ENCODE peak calls at places on chromosomes 7 and 10, in four cellular contexts. One of them, this sample, is unnamed.
A peak's percentile ranks its signal among the peaks of the same experiment; 100 is the strongest.

GRCh38 chr7:82593780-82594179 is 150.2 kb upstream of the CACNA2D1 start:
- DNase-seq in MM.1S: no peak
- DNase-seq in PC-3: peak; percentile 64
- DNase-seq in GM23248: no peak
- DNase-seq in this sample: no peak

GRCh38 chr7:92641921-92642511 is 51.8 kb upstream of the FAM133B start:
- DNase-seq in MM.1S: no peak
- DNase-seq in GM23248: peak; percentile 72
- DNase-seq in PC-3: peak; percentile 26
- DNase-seq in this sample: no peak

GRCh38 chr10:131636841-131637724 is 263.7 kb upstream of the PPP2R2D start:
- DNase-seq in PC-3: no peak
- DNase-seq in GM23248: no peak
- DNase-seq in MM.1S: no peak
- DNase-seq in this sample: no peak

GRCh38 chr10:103855852-103856496 is 598 bp upstream of the SH3PXD2A start:
- DNase-seq in PC-3: no peak
- DNase-seq in GM23248: no peak
- DNase-seq in MM.1S: no peak
- DNase-seq in this sample: peak; percentile 40

GRCh38 chr7:131042269-131043160 is 285.2 kb upstream of the MKLN1 start:
- DNase-seq in GM23248: peak; percentile 35
- DNase-seq in PC-3: no peak
- DNase-seq in MM.1S: no peak
- DNase-seq in this sample: peak; percentile 65

GRCh38 chr7:46557295-46557711 is 636.2 kb upstream of the IGFBP3 start:
- DNase-seq in GM23248: no peak
- DNase-seq in PC-3: no peak
- DNase-seq in MM.1S: no peak
- DNase-seq in this sample: no peak

GRCh38 chr7:113015038-113015645 is 71.5 kb downstream of the GPR85 start:
- DNase-seq in GM23248: peak; percentile 66
- DNase-seq in PC-3: peak; percentile 50
- DNase-seq in MM.1S: peak; percentile 44
- DNase-seq in this sample: peak; percentile 24

GRCh38 chr7:137443616-137444015 is 100.1 kb upstream of the PTN start:
- DNase-seq in PC-3: peak; percentile 77
- DNase-seq in GM23248: peak; percentile 66
- DNase-seq in MM.1S: peak; percentile 32
- DNase-seq in this sample: no peak

GRCh38 chr10:35397953-35398352 is 61.6 kb downstream of the CCNY start:
- DNase-seq in PC-3: no peak
- DNase-seq in GM23248: no peak
- DNase-seq in MM.1S: no peak
- DNase-seq in this sample: no peak

GRCh38 chr10:102113956-102114857 is 6.0 kb downstream of the LDB1 start:
- DNase-seq in GM23248: peak; percentile 74
- DNase-seq in PC-3: no peak
- DNase-seq in MM.1S: no peak
- DNase-seq in this sample: peak; percentile 55

GRCh38 chr10:104208730-104209129 is 23.4 kb downstream of the CFAP43 start:
- DNase-seq in MM.1S: no peak
- DNase-seq in GM23248: peak; percentile 21
- DNase-seq in PC-3: no peak
- DNase-seq in this sample: no peak

GRCh38 chr7:63042730-63043511 is 955.7 kb upstream of the ZNF722 start:
- DNase-seq in PC-3: no peak
- DNase-seq in MM.1S: no peak
- DNase-seq in GM23248: no peak
- DNase-seq in this sample: no peak

GRCh38 chr10:79184649-79185048 is 115.9 kb downstream of the ZMIZ1 start:
- DNase-seq in GM23248: no peak
- DNase-seq in PC-3: no peak
- DNase-seq in MM.1S: no peak
- DNase-seq in this sample: no peak

GRCh38 chr7:55144333-55144954 is 125.6 kb downstream of the EGFR start:
- DNase-seq in MM.1S: no peak
- DNase-seq in GM23248: no peak
- DNase-seq in PC-3: no peak
- DNase-seq in this sample: peak; percentile 73

GRCh38 chr10:70272925-70273316 is 10.9 kb downstream of the NPFFR1 start:
- DNase-seq in MM.1S: peak; percentile 78
- DNase-seq in GM23248: peak; percentile 57
- DNase-seq in PC-3: peak; percentile 69
- DNase-seq in this sample: no peak

GRCh38 chr7:25907214-25907613 is 244.8 kb upstream of the NFE2L3 start:
- DNase-seq in PC-3: no peak
- DNase-seq in GM23248: no peak
- DNase-seq in MM.1S: no peak
- DNase-seq in this sample: peak; percentile 72

GRCh38 chr10:112362833-112363232 is 11.1 kb upstream of the ACSL5 start:
- DNase-seq in MM.1S: no peak
- DNase-seq in PC-3: no peak
- DNase-seq in GM23248: peak; percentile 88
- DNase-seq in this sample: no peak

GRCh38 chr7:41492603-41493002 is 210.3 kb downstream of the INHBA start:
- DNase-seq in GM23248: no peak
- DNase-seq in MM.1S: no peak
- DNase-seq in PC-3: no peak
- DNase-seq in this sample: no peak

GRCh38 chr7:118586248-118586647 is 361.7 kb downstream of the ANKRD7 start:
- DNase-seq in MM.1S: no peak
- DNase-seq in PC-3: no peak
- DNase-seq in GM23248: no peak
- DNase-seq in this sample: no peak

GRCh38 chr7:85215098-85215497 is 28.2 kb upstream of the SEMA3D start:
- DNase-seq in GM23248: no peak
- DNase-seq in PC-3: no peak
- DNase-seq in MM.1S: no peak
- DNase-seq in this sample: no peak

GRCh38 chr10:3169738-3170137 is 2.8 kb downstream of the PITRM1 start:
- DNase-seq in PC-3: no peak
- DNase-seq in MM.1S: no peak
- DNase-seq in GM23248: no peak
- DNase-seq in this sample: no peak

GRCh38 chr10:53422223-53422888 is 649.8 kb upstream of the MBL2 start:
- DNase-seq in PC-3: no peak
- DNase-seq in GM23248: no peak
- DNase-seq in MM.1S: no peak
- DNase-seq in this sample: peak; percentile 27

GRCh38 chr10:51357170-51357569 is 282.9 kb downstream of the PRKG1 start:
- DNase-seq in MM.1S: no peak
- DNase-seq in PC-3: no peak
- DNase-seq in GM23248: no peak
- DNase-seq in this sample: no peak

GRCh38 chr10:30581779-30582380 is 47.7 kb downstream of the LYZL2 start:
- DNase-seq in GM23248: peak; percentile 61
- DNase-seq in PC-3: peak; percentile 54
- DNase-seq in MM.1S: no peak
- DNase-seq in this sample: peak; percentile 74

GRCh38 chr7:87591211-87591610 is 9.5 kb downstream of the ABCB1 start:
- DNase-seq in MM.1S: no peak
- DNase-seq in GM23248: no peak
- DNase-seq in PC-3: no peak
- DNase-seq in this sample: no peak

GRCh38 chr10:49605177-49605938 is 4.8 kb upstream of the SLC18A3 start:
- DNase-seq in GM23248: no peak
- DNase-seq in PC-3: no peak
- DNase-seq in MM.1S: no peak
- DNase-seq in this sample: no peak

GRCh38 chr7:90816511-90817142 is 220.5 kb downstream of the CDK14 start:
- DNase-seq in GM23248: peak; percentile 99
- DNase-seq in MM.1S: peak; percentile 38
- DNase-seq in PC-3: peak; percentile 96
- DNase-seq in this sample: no peak

GRCh38 chr7:16438988-16439387 is 17.6 kb upstream of the CRPPA start:
- DNase-seq in MM.1S: no peak
- DNase-seq in PC-3: no peak
- DNase-seq in GM23248: no peak
- DNase-seq in this sample: no peak

GRCh38 chr7:88835147-88835728 is 39.7 kb upstream of the TEX47 start:
- DNase-seq in GM23248: peak; percentile 45
- DNase-seq in MM.1S: peak; percentile 65
- DNase-seq in PC-3: peak; percentile 57
- DNase-seq in this sample: peak; percentile 74

GRCh38 chr7:74449809-74450397 is 3.8 kb upstream of the GTF2IRD1 start:
- DNase-seq in GM23248: peak; percentile 63
- DNase-seq in MM.1S: peak; percentile 58
- DNase-seq in PC-3: peak; percentile 75
- DNase-seq in this sample: peak; percentile 93

GRCh38 chr10:128875955-128876354 is 591.1 kb upstream of the MGMT start:
- DNase-seq in PC-3: no peak
- DNase-seq in MM.1S: no peak
- DNase-seq in GM23248: peak; percentile 73
- DNase-seq in this sample: no peak

GRCh38 chr10:91050371-91051034 is 129.6 kb upstream of the ANKRD1 start:
- DNase-seq in MM.1S: no peak
- DNase-seq in PC-3: no peak
- DNase-seq in GM23248: no peak
- DNase-seq in this sample: peak; percentile 22
- TF ChIP-seq EZH2phosphoT487 in MM.1S: no peak
- TF ChIP-seq EZH2phosphoT487 in PC-3: no peak
- TF ChIP-seq EZH2phosphoT487 in GM23248: no peak
- TF ChIP-seq EZH2phosphoT487 in this sample: no peak

DNA sequence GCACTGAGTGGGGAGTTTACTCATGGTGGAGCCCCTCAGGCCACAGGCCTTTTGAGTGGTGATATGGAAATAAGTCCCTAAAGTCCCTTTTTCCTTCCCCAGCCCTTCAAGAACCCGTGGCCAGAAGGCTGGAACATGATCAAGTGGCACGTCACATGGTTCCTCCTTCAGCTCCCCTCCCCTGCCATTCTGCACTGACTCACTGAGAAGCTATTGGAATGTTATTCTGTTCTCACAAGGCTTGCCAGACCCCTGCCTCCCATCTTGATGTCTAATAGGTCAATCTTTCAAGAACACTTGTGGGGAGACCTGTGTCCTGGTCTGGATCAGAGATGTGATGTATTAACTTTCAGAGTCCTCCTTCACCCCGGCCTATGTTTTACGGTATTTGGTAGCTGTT is 279.8 kb downstream of the SEC23IP start:
- DNase-seq in PC-3: peak; percentile 11
- DNase-seq in GM23248: peak; percentile 1
- DNase-seq in MM.1S: no peak
- DNase-seq in this sample: peak; percentile 8
- TF ChIP-seq EZH2phosphoT487 in PC-3: no peak
- TF ChIP-seq EZH2phosphoT487 in GM23248: no peak
- TF ChIP-seq EZH2phosphoT487 in MM.1S: no peak
- TF ChIP-seq EZH2phosphoT487 in this sample: no peak

GRCh38 chr10:14586901-14587300 is 187.8 kb downstream of the FAM107B start:
- DNase-seq in PC-3: no peak
- DNase-seq in GM23248: no peak
- DNase-seq in MM.1S: no peak
- DNase-seq in this sample: no peak

GRCh38 chr10:14584643-14585042 is 190.1 kb downstream of the FAM107B start:
- DNase-seq in GM23248: no peak
- DNase-seq in PC-3: no peak
- DNase-seq in MM.1S: peak; percentile 53
- DNase-seq in this sample: peak; percentile 12

GRCh38 chr10:14587540-14588083 is 187.1 kb downstream of the FAM107B start:
- DNase-seq in MM.1S: no peak
- DNase-seq in GM23248: no peak
- DNase-seq in PC-3: no peak
- DNase-seq in this sample: no peak

GRCh38 chr10:14585287-14586193 is 189.2 kb downstream of the FAM107B start:
- DNase-seq in PC-3: peak; percentile 58
- DNase-seq in MM.1S: peak; percentile 27
- DNase-seq in GM23248: no peak
- DNase-seq in this sample: peak; percentile 36

DNA sequence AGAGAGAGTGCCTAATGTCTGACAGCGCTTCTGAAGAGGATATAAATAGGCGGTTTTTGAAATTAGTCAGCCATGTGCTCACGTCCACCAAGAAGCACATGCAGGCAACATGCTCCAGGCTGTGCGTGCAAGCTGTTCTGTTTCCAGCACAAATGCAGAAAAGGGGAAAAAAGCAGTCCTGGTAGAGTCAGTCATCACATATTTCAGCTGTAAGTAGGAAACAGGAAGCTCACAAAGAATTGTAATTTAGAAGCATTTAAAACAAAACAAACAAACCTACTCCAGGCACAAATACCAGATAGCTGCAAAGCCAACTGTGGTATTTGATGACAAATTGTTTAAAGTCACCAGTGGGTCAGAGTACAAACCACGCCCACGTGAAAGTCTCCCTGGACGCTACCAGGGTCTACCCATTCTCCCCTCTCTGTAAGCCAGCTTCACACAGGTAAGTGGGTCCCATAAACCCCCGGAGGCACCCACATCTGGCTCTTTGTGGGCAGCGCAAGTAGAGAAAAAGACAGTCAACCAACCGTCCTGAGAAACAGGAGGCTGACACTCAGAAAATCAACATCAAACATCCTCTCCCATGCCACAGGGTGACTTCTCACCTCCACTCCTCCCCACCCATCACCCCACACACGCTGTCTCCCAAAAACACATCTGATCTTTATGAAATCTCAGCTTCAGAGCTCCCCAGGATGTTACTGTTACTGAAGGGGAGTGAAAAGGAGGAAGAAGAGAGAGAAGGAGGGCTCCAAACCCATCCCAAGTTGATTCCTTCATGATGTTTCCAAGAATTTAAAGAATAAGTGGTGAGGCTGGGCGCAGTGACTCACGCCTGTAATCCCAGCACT is 186.4 kb downstream of the FAM107B start:
- DNase-seq in MM.1S: no peak
- DNase-seq in GM23248: peak; percentile 98
- DNase-seq in PC-3: peak; percentile 77
- DNase-seq in this sample: no peak
- TF ChIP-seq EZH2phosphoT487 in MM.1S: no peak
- TF ChIP-seq EZH2phosphoT487 in GM23248: no peak
- TF ChIP-seq EZH2phosphoT487 in PC-3: no peak
- TF ChIP-seq EZH2phosphoT487 in this sample: no peak

DNA sequence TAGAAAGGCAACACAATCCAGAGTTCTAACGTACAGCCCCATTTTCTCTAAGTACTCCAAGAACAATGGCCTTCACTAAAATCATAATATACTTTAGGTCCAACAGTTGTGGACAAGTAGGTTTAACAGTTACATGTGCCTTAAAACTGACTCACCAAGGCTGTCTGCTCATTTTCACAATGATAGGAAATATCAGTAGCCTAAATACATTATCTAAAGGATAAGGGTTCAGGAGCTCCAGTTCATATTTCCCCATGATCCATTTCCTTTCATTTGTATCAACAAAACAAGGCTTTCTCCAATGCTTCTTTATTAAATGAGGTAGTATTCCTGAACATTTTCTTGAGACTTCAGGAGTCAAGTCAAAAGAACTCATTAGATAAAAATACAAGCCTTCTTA is 164.0 kb downstream of the SLC25A13 start:
- DNase-seq in PC-3: no peak
- DNase-seq in GM23248: no peak
- DNase-seq in MM.1S: no peak
- DNase-seq in this sample: no peak
- TF ChIP-seq EZH2phosphoT487 in PC-3: no peak
- TF ChIP-seq EZH2phosphoT487 in GM23248: no peak
- TF ChIP-seq EZH2phosphoT487 in MM.1S: no peak
- TF ChIP-seq EZH2phosphoT487 in this sample: no peak

This sample was measured in GM23338.